ENCODE peak calls at places on chromosomes 1 and 21, in four cellular contexts. One of them, this sample, is unnamed.

GRCh38 chr1:217539510-217539909 is 91.4 kb downstream of the GPATCH2 start:
- DNase-seq in IMR-90: no peak
- DNase-seq in A549: no peak
- DNase-seq in GM12878: no peak
- DNase-seq in this sample: no peak

GRCh38 chr1:40653851-40654537 is 11.5 kb downstream of the RIMS3 start:
- DNase-seq in IMR-90: no peak
- DNase-seq in A549: no peak
- DNase-seq in GM12878: no peak
- DNase-seq in this sample: peak

GRCh38 chr1:65525297-65526048 is 105.0 kb downstream of the LEPR start:
- DNase-seq in IMR-90: no peak
- DNase-seq in A549: no peak
- DNase-seq in GM12878: no peak
- DNase-seq in this sample: peak

GRCh38 chr1:234776256-234776874 is 166.4 kb upstream of the IRF2BP2 start:
- DNase-seq in IMR-90: no peak
- DNase-seq in A549: no peak
- DNase-seq in GM12878: no peak
- DNase-seq in this sample: no peak

GRCh38 chr21:28069446-28069845 is 923.2 kb downstream of the LTN1 start:
- DNase-seq in IMR-90: peak
- DNase-seq in A549: no peak
- DNase-seq in GM12878: no peak
- DNase-seq in this sample: no peak

GRCh38 chr1:66768935-66769334 is 16.7 kb downstream of the DYNLT5 start:
- DNase-seq in IMR-90: no peak
- DNase-seq in A549: no peak
- DNase-seq in GM12878: no peak
- DNase-seq in this sample: no peak

GRCh38 chr1:212612251-212612961 is 3.8 kb downstream of the ATF3 start:
- DNase-seq in IMR-90: no peak
- DNase-seq in A549: no peak
- DNase-seq in GM12878: no peak
- DNase-seq in this sample: no peak

GRCh38 chr1:193406901-193407300 is 220.5 kb upstream of the B3GALT2 start:
- DNase-seq in IMR-90: peak
- DNase-seq in A549: peak
- DNase-seq in GM12878: no peak
- DNase-seq in this sample: peak

GRCh38 chr1:54400321-54400720 is 5.9 kb downstream of the SSBP3 start:
- DNase-seq in IMR-90: no peak
- DNase-seq in A549: no peak
- DNase-seq in GM12878: no peak
- DNase-seq in this sample: no peak

GRCh38 chr1:206741142-206741701 is 29.4 kb upstream of the IL19 start:
- DNase-seq in IMR-90: no peak
- DNase-seq in A549: no peak
- DNase-seq in GM12878: no peak
- DNase-seq in this sample: no peak

GRCh38 chr21:42079008-42079938 is 8.2 kb downstream of the UMODL1 start:
- DNase-seq in IMR-90: no peak
- DNase-seq in A549: no peak
- DNase-seq in GM12878: no peak
- DNase-seq in this sample: no peak

GRCh38 chr21:15521644-15522001 is 208.2 kb upstream of the USP25 start:
- DNase-seq in IMR-90: no peak
- DNase-seq in A549: no peak
- DNase-seq in GM12878: no peak
- DNase-seq in this sample: no peak

GRCh38 chr21:15517394-15517793 is 212.4 kb upstream of the USP25 start:
- DNase-seq in IMR-90: no peak
- DNase-seq in A549: no peak
- DNase-seq in GM12878: no peak
- DNase-seq in this sample: no peak

GRCh38 chr21:15524855-15525254 is 204.9 kb upstream of the USP25 start:
- DNase-seq in IMR-90: no peak
- DNase-seq in A549: no peak
- DNase-seq in GM12878: no peak
- DNase-seq in this sample: no peak

GRCh38 chr21:15522148-15522547 is 207.6 kb upstream of the USP25 start:
- DNase-seq in IMR-90: no peak
- DNase-seq in A549: no peak
- DNase-seq in GM12878: no peak
- DNase-seq in this sample: no peak

DNA sequence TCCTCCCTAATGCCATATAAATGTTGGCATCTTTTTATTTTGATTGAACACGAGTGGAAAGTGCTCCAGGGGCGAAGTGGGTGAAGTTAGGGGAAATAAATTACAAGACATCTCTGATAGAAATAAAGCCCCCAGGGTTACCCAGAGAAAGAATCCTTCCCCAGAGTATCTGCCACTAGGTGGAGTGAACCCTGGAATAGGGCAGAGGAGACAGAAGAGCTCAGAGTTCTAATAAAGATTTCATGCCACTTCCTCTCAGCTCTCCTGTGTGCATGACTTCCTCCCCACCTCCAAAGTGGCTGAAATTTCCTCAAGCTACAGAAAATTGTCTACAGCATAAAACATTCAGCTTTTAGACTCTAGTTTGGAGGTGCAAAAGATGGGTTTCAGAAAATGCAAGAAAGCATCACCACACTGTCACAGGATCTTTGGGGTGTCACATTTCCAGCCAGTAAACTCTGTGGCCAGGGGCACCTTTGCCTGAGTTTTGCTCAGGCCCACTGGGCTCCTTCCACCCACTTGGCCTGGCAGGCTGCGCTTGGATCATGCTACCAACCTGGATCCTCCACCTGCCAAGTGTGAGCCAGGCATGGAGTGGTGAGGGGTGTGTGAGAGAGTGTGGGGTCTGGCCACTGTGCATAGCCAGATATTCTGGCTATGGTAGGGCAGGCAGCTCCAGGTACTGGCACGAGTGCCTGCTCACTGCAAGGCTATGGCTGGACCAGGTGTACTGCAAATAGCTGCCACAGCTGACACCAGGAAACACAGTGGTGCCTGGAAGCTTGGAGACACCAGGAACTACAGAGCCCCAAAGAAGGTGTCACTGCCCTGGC is 208.8 kb upstream of the USP25 start:
- DNase-seq in IMR-90: peak
- DNase-seq in A549: no peak
- DNase-seq in GM12878: no peak
- DNase-seq in this sample: no peak
- TF ChIP-seq ELK1 in IMR-90: no peak
- TF ChIP-seq ELK1 in A549: no peak
- TF ChIP-seq ELK1 in GM12878: no peak
- TF ChIP-seq ELK1 in this sample: no peak

GRCh38 chr1:117838911-117839310 is 90.5 kb downstream of the GDAP2 start:
- DNase-seq in IMR-90: peak
- DNase-seq in A549: no peak
- DNase-seq in GM12878: no peak
- DNase-seq in this sample: no peak
- TF ChIP-seq ELK1 in IMR-90: no peak
- TF ChIP-seq ELK1 in A549: no peak
- TF ChIP-seq ELK1 in GM12878: no peak
- TF ChIP-seq ELK1 in this sample: no peak

GRCh38 chr1:96329121-96329520 is 392.5 kb upstream of the PTBP2 start:
- DNase-seq in IMR-90: peak
- DNase-seq in A549: no peak
- DNase-seq in GM12878: no peak
- DNase-seq in this sample: no peak
- TF ChIP-seq ELK1 in IMR-90: no peak
- TF ChIP-seq ELK1 in A549: no peak
- TF ChIP-seq ELK1 in GM12878: no peak
- TF ChIP-seq ELK1 in this sample: no peak

GRCh38 chr1:18681423-18681835 is 50.8 kb downstream of the PAX7 start:
- DNase-seq in IMR-90: peak
- DNase-seq in A549: peak
- DNase-seq in GM12878: no peak
- DNase-seq in this sample: peak
- TF ChIP-seq ELK1 in IMR-90: no peak
- TF ChIP-seq ELK1 in A549: no peak
- TF ChIP-seq ELK1 in GM12878: no peak
- TF ChIP-seq ELK1 in this sample: no peak

DNA sequence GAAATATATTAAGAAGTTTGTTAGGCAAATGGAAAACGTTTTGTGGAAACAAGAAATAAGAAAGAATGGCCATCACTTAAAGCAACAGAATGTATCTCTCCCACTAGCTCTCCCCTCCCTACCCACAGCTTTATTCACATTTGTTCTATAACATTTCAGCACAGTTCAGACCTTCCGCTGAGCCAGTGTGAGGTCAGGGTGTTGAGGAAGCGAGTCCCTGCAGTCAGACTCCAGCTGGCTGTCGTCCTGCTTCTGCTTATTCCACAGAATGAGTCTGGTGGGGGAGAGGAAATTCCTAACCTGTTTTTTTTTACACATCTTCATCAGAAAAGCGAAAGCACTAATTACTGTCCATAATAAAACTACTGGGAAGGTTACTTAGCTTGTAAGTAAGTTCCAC is 39.1 kb downstream of the MRPL39 start:
- DNase-seq in IMR-90: peak
- DNase-seq in A549: no peak
- DNase-seq in GM12878: no peak
- DNase-seq in this sample: no peak
- TF ChIP-seq ELK1 in IMR-90: no peak
- TF ChIP-seq ELK1 in A549: no peak
- TF ChIP-seq ELK1 in GM12878: no peak
- TF ChIP-seq ELK1 in this sample: no peak

This sample was measured in K562.